ENCODE peak calls at places on chromosomes 11 and 22, in eight cellular contexts. B is CD4-positive, alpha-beta T cell; U is psoas muscle; X is aorta; G is naive thymus-derived CD4-positive, alpha-beta T cell; J is left lung; H is A549; E is PC-3. T is an unnamed sample.

GRCh38 chr22:24053481-24054226 is 42.5 kb downstream of the CABIN1 start:
- ATAC-seq in X (no peak), J (no peak), E (no peak), U (no peak), G (no peak), B (no peak), H (no peak), T (no peak)

GRCh38 chr11:1288426-1289151 is 20.8 kb downstream of the TOLLIP start:
- ATAC-seq in E (no peak), H (no peak), U (no peak), G (no peak), J (no peak), X (no peak), B (no peak), T (no peak)

GRCh38 chr11:128195057-128195751 is 392.2 kb downstream of the ETS1 start:
- ATAC-seq in U (no peak), H (no peak), X (peak; percentile 75), B (peak; percentile 98), G (peak; percentile 86), J (peak; percentile 64), E (no peak), T (peak; percentile 39)

GRCh38 chr11:120289426-120289825 is 35.7 kb upstream of the TLCD5 start:
- ATAC-seq in B (no peak), H (no peak), X (no peak), E (no peak), J (no peak), G (no peak), U (no peak), T (no peak)

GRCh38 chr11:11192541-11192940 is 160.5 kb downstream of the CSNK2A3 start:
- ATAC-seq in G (no peak), X (no peak), B (no peak), U (no peak), H (no peak), E (no peak), J (no peak), T (no peak)

GRCh38 chr11:86201371-86201770 is 43.2 kb upstream of the EED start:
- ATAC-seq in X (no peak), E (no peak), U (no peak), B (no peak), H (no peak), J (no peak), G (no peak), T (no peak)

GRCh38 chr22:25221790-25222189 is 2.4 kb downstream of the CRYBB2 start:
- ATAC-seq in U (no peak), J (no peak), E (no peak), B (no peak), G (no peak), H (no peak), X (no peak), T (no peak)

GRCh38 chr11:128284634-128285033 is 302.7 kb downstream of the ETS1 start:
- ATAC-seq in X (no peak), E (no peak), H (no peak), G (no peak), B (no peak), J (no peak), U (no peak), T (no peak)

GRCh38 chr11:24226606-24227005 is 270.2 kb upstream of the LUZP2 start:
- ATAC-seq in X (no peak), E (no peak), J (no peak), G (no peak), H (no peak), U (no peak), B (no peak), T (no peak)

GRCh38 chr11:35045219-35045819 is 93.7 kb upstream of the CD44 start:
- ATAC-seq in X (peak; percentile 29), G (peak; percentile 83), J (peak; percentile 86), U (no peak), H (peak; percentile 43), B (peak; percentile 61), E (no peak), T (no peak)

GRCh38 chr22:22210375-22210774 is 34.2 kb upstream of the VPREB1 start:
- ATAC-seq in G (peak; percentile 23), E (peak; percentile 88), B (peak; percentile 65), X (no peak), U (no peak), H (no peak), J (peak; percentile 31), T (no peak)

GRCh38 chr22:32854351-32854804 is 52.9 kb downstream of the TIMP3 start:
- ATAC-seq in H (no peak), X (no peak), B (no peak), E (no peak), U (no peak), J (no peak), G (no peak), T (no peak)

GRCh38 chr11:34614334-34615113 is 6.4 kb upstream of the EHF start:
- ATAC-seq in H (no peak), G (peak; percentile 36), U (no peak), J (peak; percentile 64), B (no peak), X (no peak), E (no peak), T (no peak)

GRCh38 chr11:113203332-113203731 is 111.1 kb upstream of the TTC12 start:
- ATAC-seq in U (no peak), J (no peak), B (no peak), E (no peak), G (no peak), H (no peak), X (no peak), T (no peak)

GRCh38 chr11:88345408-88345807 is 7.9 kb upstream of the CTSC start:
- ATAC-seq in J (no peak), H (no peak), X (no peak), G (peak; percentile 59), B (no peak), U (no peak), E (peak; percentile 50), T (no peak)

GRCh38 chr11:27248430-27249207 is 114.4 kb downstream of the CCDC34 start:
- ATAC-seq in J (no peak), E (no peak), G (no peak), B (no peak), H (no peak), X (no peak), U (no peak), T (no peak)

GRCh38 chr11:34281256-34281655 is 76.6 kb downstream of the ABTB2 start:
- ATAC-seq in H (peak; percentile 71), E (no peak), X (no peak), G (no peak), U (no peak), B (no peak), J (no peak), T (peak; percentile 52)

GRCh38 chr22:39528681-39529486 is 3.7 kb downstream of the RPS19BP1 start:
- ATAC-seq in G (peak; percentile 74), J (peak; percentile 74), U (peak; percentile 53), E (peak; percentile 34), X (peak; percentile 87), B (peak; percentile 51), H (peak; percentile 57), T (peak; percentile 53)
- H3K27ac ChIP-seq in G (peak overlapping the region; percentile 48), J (no peak overlapping the region), U (peak overlapping the region; percentile 72), E (no peak overlapping the region), X (no peak overlapping the region), B (peak overlapping the region; percentile 39), H (peak overlapping the region; percentile 56), T (peak overlapping the region; percentile 73)

DNA sequence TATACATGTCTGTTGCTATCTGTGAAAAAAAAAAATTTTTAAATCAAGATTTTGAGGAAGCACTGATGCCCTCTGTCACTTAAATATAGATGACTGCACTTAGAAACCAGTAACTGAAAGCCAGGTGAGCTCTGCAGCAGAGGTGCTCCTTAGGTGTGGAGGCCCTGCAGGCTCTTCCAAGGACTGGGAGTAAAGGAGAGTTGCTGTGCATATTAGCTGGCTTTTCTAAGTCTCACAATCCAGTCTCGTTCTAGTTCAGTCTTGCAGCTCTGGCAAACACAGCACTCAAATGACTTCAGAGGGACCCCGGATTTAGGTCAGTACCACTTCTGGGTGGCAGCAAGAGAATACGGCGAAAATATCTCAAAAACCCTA is 61.0 kb downstream of the LARGE2 start:
- ATAC-seq in G (no peak), X (no peak), E (no peak), B (no peak), U (no peak), J (no peak), H (peak; percentile 21), T (no peak)
- H3K27ac ChIP-seq in G (no peak overlapping the region), X (no peak overlapping the region), E (no peak overlapping the region), B (no peak overlapping the region), U (no peak overlapping the region), J (no peak overlapping the region), H (no peak overlapping the region), T (no peak overlapping the region)

DNA sequence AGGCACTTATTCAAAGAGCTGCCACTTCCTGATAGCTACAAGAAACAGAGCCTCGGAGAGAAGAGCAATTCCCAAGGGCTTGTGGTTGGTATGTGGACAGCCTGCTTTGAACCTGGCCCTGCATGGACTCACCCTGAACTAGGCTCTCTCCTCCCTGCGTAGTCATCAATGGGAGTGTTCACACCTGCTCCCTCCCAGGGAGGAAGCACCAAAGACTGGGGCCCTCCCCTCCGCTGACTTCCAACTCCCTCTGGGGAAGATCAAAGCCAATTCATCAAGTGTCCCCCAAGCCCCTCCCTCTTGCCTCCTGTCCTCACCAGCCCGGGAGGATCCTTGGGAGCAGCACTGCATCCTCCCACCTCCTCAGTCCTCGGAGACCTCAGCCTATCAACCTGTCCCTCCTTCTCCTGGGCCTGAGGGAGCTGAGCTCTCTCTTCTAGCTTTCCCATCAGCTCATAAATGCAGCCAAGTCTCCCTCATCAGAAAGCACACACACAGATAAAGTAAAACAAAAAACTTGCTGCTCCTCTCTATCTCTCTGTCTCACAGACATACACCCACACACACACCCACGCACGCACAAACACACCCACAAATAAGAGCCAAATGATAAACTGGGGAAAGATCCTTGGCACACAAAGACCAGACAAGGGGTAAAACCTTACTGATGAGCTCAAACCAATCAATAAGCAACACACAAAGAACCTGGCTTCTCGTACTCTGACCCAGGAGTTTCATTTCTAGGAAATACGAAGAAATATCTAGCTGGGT is 3.3 kb downstream of the A4GALT start:
- ATAC-seq in G (no peak), U (no peak), X (no peak), H (peak; percentile 42), B (no peak), J (no peak), E (no peak), T (no peak)
- H3K27ac ChIP-seq in G (no peak overlapping the region), U (no peak overlapping the region), X (no peak overlapping the region), H (peak overlapping the region; percentile 76), B (no peak overlapping the region), J (no peak overlapping the region), E (no peak overlapping the region), T (peak overlapping the region; percentile 36)

GRCh38 chr22:43956383-43956782 is 1.1 kb downstream of the SAMM50 start:
- ATAC-seq in B (no peak), H (no peak), J (no peak), U (no peak), G (no peak), X (no peak), E (no peak), T (no peak)
- H3K27ac ChIP-seq in B (no peak overlapping the region), H (peak overlapping the region; percentile 96), J (no peak overlapping the region), U (peak overlapping the region; percentile 91), G (no peak overlapping the region), X (no peak overlapping the region), E (peak overlapping the region; percentile 83), T (peak overlapping the region; percentile 83)

DNA sequence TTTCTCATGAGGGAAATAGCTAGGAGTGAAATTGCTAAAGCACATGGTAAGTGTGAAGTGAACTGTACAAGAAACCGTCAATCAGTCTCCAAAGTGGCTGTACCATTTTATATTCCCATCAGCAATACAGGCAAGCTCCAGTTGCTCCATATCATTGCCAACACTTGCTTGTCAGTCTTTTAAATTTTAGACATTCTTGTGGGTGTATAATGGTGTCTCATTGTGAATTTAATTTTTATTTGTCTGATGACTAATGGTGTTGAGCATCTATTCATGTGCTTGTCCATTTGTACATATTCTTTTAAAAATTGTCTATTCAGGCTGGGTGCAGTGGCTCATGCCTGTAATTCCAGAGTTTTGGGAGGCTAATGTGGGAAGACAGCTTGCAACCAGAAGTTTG is 34.1 kb upstream of the SMCO4 start:
- ATAC-seq in U (peak; percentile 60), G (no peak), B (no peak), H (peak; percentile 30), J (peak; percentile 55), E (peak; percentile 77), X (no peak), T (no peak)
- H3K27ac ChIP-seq in U (peak overlapping the region; percentile 67), G (no peak overlapping the region), B (no peak overlapping the region), H (no peak overlapping the region), J (no peak overlapping the region), E (peak overlapping the region; percentile 24), X (no peak overlapping the region), T (no peak overlapping the region)